ENCODE peak calls at places on chromosomes 3 and 15, in nine cellular contexts. Y, B, Z, T, N, X, G, J and D are unnamed samples.

GRCh38 chr3:162992741-162993140 is 1496.1 kb downstream of the OTOL1 start:
- DNase-seq in Y (no peak), B (no peak), Z (no peak), T (no peak), N (no peak), X (no peak), G (no peak), J (no peak), D (no peak)

GRCh38 chr3:43364926-43365325 is 78.6 kb downstream of the SNRK start:
- DNase-seq in Y (no peak), B (no peak), Z (no peak), T (no peak), N (no peak), X (no peak), G (no peak), J (no peak), D (no peak)

GRCh38 chr3:31534036-31534435 is 1.3 kb downstream of the STT3B start:
- DNase-seq in Y (no peak), B (no peak), Z (no peak), T (no peak), N (no peak), X (no peak), G (no peak), J (peak; percentile 3), D (no peak)

GRCh38 chr3:58353722-58354553 is 21.2 kb downstream of the PXK start:
- DNase-seq in Y (no peak), B (no peak), Z (no peak), T (no peak), N (no peak), X (no peak), G (no peak), J (no peak), D (no peak)

GRCh38 chr15:37698679-37699078 is 235.8 kb upstream of the TMCO5A start:
- DNase-seq in Y (no peak), B (no peak), Z (no peak), T (no peak), N (no peak), X (no peak), G (no peak), J (peak; percentile 2), D (no peak)

GRCh38 chr3:40387001-40387894 is at the start of gene ENTPD3:
- DNase-seq in Y (no peak), B (peak; percentile 3), Z (peak; percentile 60), T (peak; percentile 85), N (no peak), X (no peak), G (peak; percentile 61), J (no peak), D (peak; percentile 64)

GRCh38 chr15:79124388-79124787 is 33.8 kb upstream of the RASGRF1 start:
- DNase-seq in Y (no peak), B (no peak), Z (no peak), T (no peak), N (no peak), X (no peak), G (no peak), J (no peak), D (no peak)

GRCh38 chr3:10376353-10376752 is 55.4 kb upstream of the SEC13 start:
- DNase-seq in Y (no peak), B (no peak), Z (no peak), T (no peak), N (no peak), X (no peak), G (no peak), J (no peak), D (no peak)

GRCh38 chr3:49343163-49343562 is 3.3 kb upstream of the USP4 start:
- DNase-seq in Y (no peak), B (no peak), Z (no peak), T (no peak), N (no peak), X (no peak), G (no peak), J (no peak), D (no peak)

GRCh38 chr15:24039683-24040082 is 352.6 kb upstream of the NDN start:
- DNase-seq in Y (no peak), B (no peak), Z (no peak), T (peak; percentile 20), N (no peak), X (no peak), G (no peak), J (peak; percentile 21), D (no peak)

GRCh38 chr15:74746389-74746788 is 2.3 kb upstream of the CYP1A2 start:
- DNase-seq in Y (no peak), B (no peak), Z (no peak), T (no peak), N (no peak), X (no peak), G (no peak), J (no peak), D (no peak)

GRCh38 chr3:101195951-101196713 is 124.2 kb downstream of the IMPG2 start:
- DNase-seq in Y (peak; percentile 12), B (no peak), Z (no peak), T (peak; percentile 50), N (peak; percentile 38), X (peak; percentile 30), G (no peak), J (peak; percentile 66), D (no peak)